ENCODE peak calls at places on chromosomes 12 and 14, in five cellular contexts. D is bronchial epithelial cell, Q is T-helper 1 cell, B is SW480, A is brain microvascular endothelial cell. X is an unnamed sample.

GRCh38 chr12:86801439-86801838 is 545.2 kb upstream of the MGAT4C start:
- DNase-seq in D (peak; percentile 73), Q (no peak), B (no peak), A (no peak), X (no peak)

GRCh38 chr12:93025145-93026103 is 96.3 kb upstream of the EEA1 start:
- DNase-seq in D (peak; percentile 74), Q (peak; percentile 24), B (peak; percentile 52), A (peak; percentile 66), X (no peak)

GRCh38 chr14:103488960-103489359 is 33.7 kb downstream of the CKB start:
- DNase-seq in D (no peak), Q (no peak), B (no peak), A (peak; percentile 37), X (no peak)

GRCh38 chr12:19199322-19199721 is 69.8 kb downstream of the PLEKHA5 start:
- DNase-seq in D (no peak), Q (no peak), B (no peak), A (no peak), X (no peak)

GRCh38 chr14:49972840-49973239 is 80.0 kb downstream of the ARF6 start:
- DNase-seq in D (peak; percentile 95), Q (peak; percentile 71), B (peak; percentile 84), A (peak; percentile 93), X (peak; percentile 43)

GRCh38 chr12:42574879-42575278 is 14.7 kb downstream of the PRICKLE1 start:
- DNase-seq in D (no peak), Q (no peak), B (no peak), A (no peak), X (no peak)

GRCh38 chr12:46265734-46266133 is 3.1 kb downstream of the SLC38A1 start:
- DNase-seq in D (no peak), Q (no peak), B (no peak), A (no peak), X (peak; percentile 21)

GRCh38 chr12:108289342-108290131 is 49.6 kb downstream of the CMKLR1 start:
- DNase-seq in D (no peak), Q (no peak), B (no peak), A (no peak), X (no peak)

GRCh38 chr12:82740129-82741000 is 53.7 kb downstream of the TMTC2 start:
- DNase-seq in D (peak; percentile 74), Q (no peak), B (peak; percentile 8), A (peak; percentile 80), X (no peak)

GRCh38 chr12:45987339-45987726 is 3.0 kb downstream of the SCAF11 start:
- DNase-seq in D (peak; percentile 18), Q (no peak), B (no peak), A (no peak), X (no peak)

GRCh38 chr12:7019043-7019569 is 830 bp upstream of the LPCAT3 start:
- DNase-seq in D (no peak), Q (no peak), B (peak; percentile 17), A (no peak), X (no peak)

GRCh38 chr12:678747-679712 is 15.8 kb upstream of the NINJ2 start:
- DNase-seq in D (no peak), Q (no peak), B (no peak), A (no peak), X (no peak)

GRCh38 chr12:8675471-8676083 is 13.0 kb upstream of the MFAP5 start:
- DNase-seq in D (no peak), Q (no peak), B (no peak), A (no peak), X (no peak)

GRCh38 chr12:6345319-6346071 is 3.6 kb upstream of the TNFRSF1A start:
- DNase-seq in D (peak; percentile 90), Q (peak; percentile 58), B (no peak), A (peak; percentile 97), X (peak; percentile 53)

GRCh38 chr12:47778842-47779241 is 5.8 kb downstream of the SLC48A1 start:
- DNase-seq in D (no peak), Q (no peak), B (no peak), A (no peak), X (no peak)

GRCh38 chr12:100266802-100267602 is at the start of the genes DEPDC4 and SCYL2:
- DNase-seq in D (peak; percentile 92), Q (peak; percentile 95), B (peak; percentile 94), A (peak; percentile 98), X (peak; percentile 91)

GRCh38 chr14:51328089-51328941 is 88.3 kb downstream of the TMX1 start:
- DNase-seq in D (peak; percentile 74), Q (peak; percentile 18), B (peak; percentile 62), A (peak; percentile 59), X (peak; percentile 57)

GRCh38 chr12:127600211-127600610 is 666.8 kb upstream of the TMEM132C start:
- DNase-seq in D (no peak), Q (no peak), B (peak; percentile 7), A (no peak), X (no peak)

GRCh38 chr12:95593266-95593871 is 42.1 kb upstream of the USP44 start:
- DNase-seq in D (no peak), Q (no peak), B (no peak), A (no peak), X (no peak)

GRCh38 chr14:94571950-94572349 is 9.3 kb upstream of the SERPINA5 start:
- DNase-seq in D (peak; percentile 40), Q (no peak), B (no peak), A (peak; percentile 33), X (no peak)

GRCh38 chr12:4228122-4228580 is 45.4 kb upstream of the CCND2 start:
- DNase-seq in D (no peak), Q (no peak), B (no peak), A (no peak), X (no peak)

X was measured in activated naive CD8-positive, alpha-beta T cell treated with anti-CD3 and anti-CD28 coated beads for 36 hours.